ENCODE peak calls at places on chromosomes 16 and 17, in five cellular contexts. W, K, B, T and O are unnamed samples.

GRCh38 chr17:72025113-72025512 is 95.7 kb upstream of the SOX9 start:
- DNase-seq in W (no peak), B (no peak), K (no peak), T (no peak), O (no peak)

GRCh38 chr17:61455754-61456681 is 3.8 kb downstream of the TBX4 start:
- DNase-seq in B (no peak), K (no peak), W (no peak), T (no peak), O (no peak)

GRCh38 chr17:35080536-35080935 is 17.0 kb upstream of the RFFL start:
- DNase-seq in K (no peak), W (peak; percentile 79), T (no peak), B (no peak), O (no peak)

GRCh38 chr16:70490261-70490660 is 33.1 kb downstream of the COG4 start:
- DNase-seq in W (no peak), B (no peak), T (no peak), K (no peak), O (no peak)

GRCh38 chr17:61567045-61567802 is 23.8 kb downstream of the NACA2 start:
- DNase-seq in K (no peak), W (no peak), T (no peak), B (peak; percentile 10), O (no peak)

GRCh38 chr17:72590382-72590781 is 469.6 kb downstream of the SOX9 start:
- DNase-seq in T (no peak), K (no peak), W (no peak), B (peak; percentile 92), O (no peak)

GRCh38 chr17:47230864-47231263 is 21.7 kb downstream of the MYL4 start:
- DNase-seq in W (no peak), T (no peak), B (no peak), K (no peak), O (no peak)

GRCh38 chr16:68351991-68352431 is 41.2 kb downstream of the PRMT7 start:
- DNase-seq in K (no peak), W (no peak), B (no peak), T (peak; percentile 75), O (no peak)

GRCh38 chr16:55280622-55281021 is 43.4 kb upstream of the IRX6 start:
- DNase-seq in T (no peak), B (peak; percentile 30), K (no peak), W (no peak), O (no peak)

GRCh38 chr16:57690782-57691471 is 3.7 kb upstream of the DRC7 start:
- DNase-seq in T (no peak), K (no peak), W (no peak), B (peak; percentile 26), O (no peak)

GRCh38 chr17:38970804-38971203 is 3.6 kb upstream of the FBXO47 start:
- DNase-seq in T (no peak), B (no peak), K (no peak), W (no peak), O (no peak)

GRCh38 chr16:9337262-9338032 is 246.0 kb downstream of the HAPSTR1 start:
- DNase-seq in T (no peak), K (no peak), W (no peak), B (no peak), O (no peak)

GRCh38 chr16:77375396-77375795 is 59.4 kb downstream of the ADAMTS18 start:
- DNase-seq in W (no peak), T (no peak), K (no peak), B (no peak), O (no peak)

GRCh38 chr17:12958786-12959185 is 59.0 kb downstream of the ELAC2 start:
- DNase-seq in K (no peak), W (no peak), B (peak; percentile 65), T (no peak), O (peak; percentile 63)

GRCh38 chr17:60600490-60601431 is 768 bp downstream of the PPM1D start:
- DNase-seq in W (no peak), B (peak; percentile 94), T (peak; percentile 80), K (peak; percentile 75), O (peak; percentile 47)

GRCh38 chr17:34110315-34110714 is 144.8 kb upstream of the CCL2 start:
- DNase-seq in K (no peak), W (no peak), T (no peak), B (no peak), O (no peak)

GRCh38 chr16:9687737-9688319 is 494.4 kb downstream of the GRIN2A start:
- DNase-seq in B (no peak), T (no peak), W (no peak), K (no peak), O (no peak)

GRCh38 chr16:89565506-89566372 is 5.3 kb downstream of the RPL13 start:
- DNase-seq in B (peak; percentile 71), T (peak; percentile 70), K (no peak), W (no peak), O (no peak)

GRCh38 chr17:43755389-43755875 is 3.2 kb downstream of the SOST start:
- DNase-seq in K (no peak), T (no peak), B (no peak), W (no peak), O (no peak)

GRCh38 chr17:49312722-49313121 is 49.3 kb downstream of the ZNF652 start:
- DNase-seq in B (no peak), W (no peak), K (no peak), T (no peak), O (no peak)

GRCh38 chr16:23537390-23537789 is 19.8 kb downstream of the EARS2 start:
- DNase-seq in B (no peak), K (no peak), W (no peak), T (no peak), O (no peak)

GRCh38 chr17:78946631-78947030 is 21.4 kb upstream of the TIMP2 start:
- DNase-seq in K (no peak), B (no peak), W (no peak), T (no peak), O (no peak)

GRCh38 chr17:66525338-66525737 is 222.9 kb downstream of the PRKCA start:
- DNase-seq in W (no peak), B (no peak), K (no peak), T (no peak), O (no peak)

DNA sequence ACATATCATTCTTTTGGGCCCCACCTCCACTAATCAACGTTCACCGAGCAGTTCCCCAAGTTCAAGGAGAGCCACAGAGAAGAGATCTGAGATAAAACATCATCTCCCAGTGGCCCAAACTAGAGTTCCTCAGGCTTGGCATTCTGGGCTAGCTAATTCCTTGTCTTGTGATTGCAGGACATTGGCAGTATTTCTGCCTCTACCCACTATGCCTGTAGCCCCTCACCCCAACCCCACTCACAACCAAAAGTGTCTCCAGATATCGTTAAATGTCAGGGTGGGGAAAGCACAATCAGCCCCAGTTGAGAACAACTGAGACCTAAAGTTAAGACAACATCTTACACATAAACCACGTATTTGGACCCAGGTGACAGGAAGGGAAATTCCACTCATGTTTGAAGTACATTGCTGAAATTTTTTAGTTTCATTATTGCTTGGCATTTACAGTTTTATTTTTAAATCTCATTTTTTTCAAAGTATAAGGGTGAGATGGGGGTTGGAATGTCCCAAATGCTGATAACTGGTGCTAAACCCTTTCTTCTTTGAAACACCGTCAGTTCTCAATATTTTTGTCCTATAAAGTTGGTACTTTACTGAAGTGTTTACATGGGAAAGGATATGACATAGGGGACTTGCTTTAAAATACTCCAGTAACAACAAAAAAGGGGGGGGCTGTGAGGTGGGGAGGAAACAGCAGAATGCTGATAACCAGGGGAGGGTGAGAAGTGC is 13.6 kb downstream of the ZC3H7A start:
- DNase-seq in T (no peak), B (peak; percentile 50), W (peak; percentile 80), K (peak; percentile 41), O (no peak)
- H3K4me3 ChIP-seq in T (peak overlapping the region; percentile 23), B (peak overlapping the region; percentile 63), W (peak overlapping the region; percentile 70), K (no peak overlapping the region), O (peak overlapping the region; percentile 22)

GRCh38 chr17:57115377-57115776 is 30.3 kb downstream of the AKAP1 start:
- DNase-seq in W (no peak), T (no peak), K (no peak), B (no peak), O (no peak)

GRCh38 chr17:57112994-57113393 is 27.9 kb downstream of the AKAP1 start:
- DNase-seq in K (no peak), T (no peak), W (no peak), B (no peak), O (no peak)

GRCh38 chr17:57114085-57114673 is 29.1 kb downstream of the AKAP1 start:
- DNase-seq in T (peak; percentile 63), B (peak; percentile 28), K (no peak), W (peak; percentile 10), O (no peak)

GRCh38 chr17:57115916-57116315 is 30.9 kb downstream of the AKAP1 start:
- DNase-seq in T (no peak), B (no peak), W (no peak), K (no peak), O (no peak)

DNA sequence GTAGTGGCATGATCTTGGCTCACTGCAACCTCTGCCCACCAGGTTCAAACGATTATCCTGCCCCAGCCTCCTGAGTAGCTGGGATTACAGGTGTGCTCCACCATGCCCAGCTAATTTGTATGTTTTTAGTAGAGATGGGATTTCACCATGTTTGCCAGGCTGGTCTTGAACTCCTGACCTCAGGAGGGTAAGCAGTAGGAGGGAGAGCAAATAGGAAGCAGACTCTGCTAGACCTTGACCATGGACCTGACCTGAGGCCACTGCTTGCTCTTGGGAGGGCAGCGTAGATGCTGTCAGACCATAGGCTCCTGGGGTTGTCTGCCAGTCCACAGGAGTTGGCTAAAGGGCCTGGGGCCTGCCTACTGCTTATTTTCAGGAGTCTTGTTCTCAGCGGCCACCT is 28.6 kb downstream of the AKAP1 start:
- DNase-seq in T (no peak), K (no peak), B (no peak), W (no peak), O (no peak)
- H3K4me3 ChIP-seq in T (no peak overlapping the region), K (no peak overlapping the region), B (no peak overlapping the region), W (no peak overlapping the region), O (no peak overlapping the region)

DNA sequence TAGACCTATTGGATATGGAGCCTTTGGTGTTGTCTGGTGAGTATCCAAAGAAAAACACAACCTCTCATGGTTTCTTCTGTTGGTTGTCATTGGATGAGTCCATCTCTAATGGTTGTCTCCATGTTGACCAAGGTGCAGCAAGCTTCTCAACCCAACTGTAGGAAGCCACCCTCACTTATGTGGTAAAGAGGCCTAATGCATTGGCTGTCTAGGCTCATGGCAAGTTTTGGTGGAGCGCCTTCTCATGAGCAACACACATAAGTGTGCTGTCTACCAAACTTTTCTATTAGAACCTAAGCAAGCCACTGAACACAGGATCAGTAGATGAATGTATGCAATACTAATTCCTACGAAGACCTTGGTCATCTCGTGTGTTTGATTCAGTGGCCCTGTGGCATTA is 819 bp downstream of the NLK start:
- DNase-seq in B (no peak), W (no peak), T (no peak), K (no peak), O (no peak)
- H3K4me3 ChIP-seq in B (peak overlapping the region; percentile 69), W (peak overlapping the region; percentile 42), T (peak overlapping the region; percentile 92), K (peak overlapping the region; percentile 9), O (no peak overlapping the region)

DNA sequence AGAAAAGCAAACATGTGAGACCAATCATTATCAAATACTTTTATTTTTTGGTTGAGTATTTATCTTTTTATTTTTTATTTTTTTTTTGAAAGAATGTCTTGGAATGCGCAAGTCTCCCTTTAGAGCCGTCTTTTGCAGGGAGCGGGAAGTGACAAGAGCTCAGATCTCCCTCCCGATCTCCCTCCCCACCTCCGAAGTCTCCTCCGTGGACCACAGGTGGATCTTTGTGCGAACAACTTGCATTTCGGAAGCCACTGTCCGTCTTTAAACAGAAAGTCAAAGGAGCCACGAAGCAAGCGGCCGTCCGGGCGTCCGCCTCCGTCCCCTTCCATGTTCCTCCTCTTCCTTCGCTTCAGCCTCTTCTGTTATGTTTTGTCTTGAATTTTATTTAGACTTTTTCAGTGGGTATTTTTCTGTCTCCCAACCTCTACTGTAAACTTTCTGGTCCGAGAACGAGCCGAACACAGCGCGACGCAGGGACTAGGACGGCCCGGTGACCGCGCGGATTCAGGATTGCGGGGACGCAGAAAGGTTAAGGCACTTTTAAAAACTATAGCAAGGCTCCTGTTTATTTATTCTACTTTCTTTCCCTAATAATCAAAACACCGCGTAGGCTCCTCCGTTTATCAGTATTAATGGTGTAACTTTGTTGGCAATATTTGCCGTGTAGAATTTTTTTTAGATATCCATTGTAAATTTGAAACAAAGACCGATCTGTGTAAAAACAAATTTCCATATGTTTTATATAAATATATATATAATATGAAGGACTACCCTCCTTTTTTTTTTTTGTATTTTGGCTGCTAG is 3.3 kb downstream of the FOXF1 start:
- DNase-seq in T (no peak), B (no peak), K (no peak), W (no peak), O (no peak)
- H3K4me3 ChIP-seq in T (peak overlapping the region; percentile 69), B (peak overlapping the region; percentile 12), K (peak overlapping the region; percentile 71), W (no peak overlapping the region), O (peak overlapping the region; percentile 52)